ENCODE peak calls at places on chromosomes 12 and 14, in four cellular contexts. T, I, X and S are unnamed samples.
A peak's percentile ranks its signal among the peaks of the same experiment; 100 is the strongest.

GRCh38 chr12:63038361-63039100 is 103.6 kb upstream of the PPM1H start:
- DNase-seq in T (no peak), I (no peak), X (no peak), S (no peak)

GRCh38 chr12:66708704-66709443 is 30.0 kb upstream of the GRIP1 start:
- DNase-seq in T (no peak), I (no peak), X (no peak), S (no peak)

GRCh38 chr12:29547151-29547561 is 49.7 kb upstream of the OVCH1 start:
- DNase-seq in T (no peak), I (no peak), X (no peak), S (no peak)

GRCh38 chr12:120709976-120710804 is at the start of gene UNC119B:
- DNase-seq in I (peak; percentile 58), T (no peak), X (peak; percentile 75), S (no peak)

GRCh38 chr14:105292810-105293711 is 7.7 kb downstream of the BRF1 start:
- DNase-seq in I (no peak), T (no peak), X (no peak), S (no peak)

GRCh38 chr14:103014466-103015319 is 42.7 kb downstream of the CDC42BPB start:
- DNase-seq in X (peak; percentile 10), T (no peak), I (no peak), S (peak; percentile 16)

GRCh38 chr14:66069830-66070541 is 416.2 kb upstream of the CCDC196 start:
- DNase-seq in I (no peak), T (no peak), X (no peak), S (no peak)

GRCh38 chr12:19154696-19155095 is 25.2 kb downstream of the PLEKHA5 start:
- DNase-seq in I (no peak), X (no peak), T (no peak), S (no peak)

GRCh38 chr12:64010069-64010686 is 165.7 kb downstream of the SRGAP1 start:
- DNase-seq in T (peak; percentile 83), X (no peak), I (no peak), S (no peak)

GRCh38 chr14:92519246-92520101 is 5.9 kb downstream of the RIN3 start:
- DNase-seq in T (no peak), X (peak; percentile 49), I (no peak), S (no peak)

GRCh38 chr14:70045715-70046535 is 142.8 kb downstream of the SLC8A3 start:
- DNase-seq in X (peak; percentile 80), T (no peak), I (peak; percentile 86), S (no peak)

GRCh38 chr14:85175556-85175955 is 354.4 kb upstream of the FLRT2 start:
- DNase-seq in T (no peak), I (no peak), X (no peak), S (no peak)

GRCh38 chr12:57896437-57897201 is 44.7 kb upstream of the ATP23 start:
- DNase-seq in X (peak; percentile 82), I (peak; percentile 61), T (no peak), S (no peak)

GRCh38 chr14:102507026-102507860 is 2.3 kb downstream of the ANKRD9 start:
- DNase-seq in T (no peak), X (no peak), I (no peak), S (peak; percentile 67)

GRCh38 chr14:89186850-89187376 is 230.1 kb downstream of the FOXN3 start:
- DNase-seq in I (no peak), T (no peak), X (peak; percentile 83), S (no peak)

GRCh38 chr14:91732859-91733477 is 1.1 kb upstream of the CATSPERB start:
- DNase-seq in I (no peak), X (no peak), T (no peak), S (no peak)

GRCh38 chr14:100292301-100292775 is 13.9 kb downstream of the SLC25A29 start:
- DNase-seq in T (no peak), I (no peak), X (peak; percentile 30), S (no peak)

GRCh38 chr12:95701275-95701674 is 89.3 kb downstream of the NTN4 start:
- DNase-seq in I (no peak), T (no peak), X (no peak), S (no peak)

GRCh38 chr14:29865299-29865698 is 62.3 kb downstream of the PRKD1 start:
- DNase-seq in X (no peak), T (no peak), I (no peak), S (no peak)

GRCh38 chr12:81759215-81759991 is at the start of gene PPFIA2:
- DNase-seq in I (no peak), T (no peak), X (peak; percentile 45), S (no peak)

GRCh38 chr12:46977976-46978375 is 101.4 kb upstream of the PCED1B start:
- DNase-seq in T (no peak), X (no peak), I (no peak), S (no peak)

GRCh38 chr12:124940393-124941169 is 26.1 kb upstream of the UBC start:
- DNase-seq in T (no peak), X (peak; percentile 97), I (peak; percentile 89), S (peak; percentile 95)

GRCh38 chr12:11517080-11517479 is 121.7 kb upstream of the PRB2 start:
- DNase-seq in I (no peak), T (no peak), X (no peak), S (no peak)

GRCh38 chr12:107368586-107368985 is 275.2 kb upstream of the CRY1 start:
- DNase-seq in I (no peak), X (no peak), T (no peak), S (no peak)

GRCh38 chr14:30005114-30005698 is 77.6 kb upstream of the PRKD1 start:
- DNase-seq in I (no peak), T (peak; percentile 21), X (no peak), S (no peak)

GRCh38 chr12:62123721-62124203 is 136.4 kb upstream of the USP15 start:
- DNase-seq in X (no peak), T (peak; percentile 5), I (peak; percentile 31), S (no peak)

GRCh38 chr12:25320123-25321006 is 69.6 kb upstream of the KRAS start:
- DNase-seq in X (no peak), T (no peak), I (no peak), S (no peak)

DNA sequence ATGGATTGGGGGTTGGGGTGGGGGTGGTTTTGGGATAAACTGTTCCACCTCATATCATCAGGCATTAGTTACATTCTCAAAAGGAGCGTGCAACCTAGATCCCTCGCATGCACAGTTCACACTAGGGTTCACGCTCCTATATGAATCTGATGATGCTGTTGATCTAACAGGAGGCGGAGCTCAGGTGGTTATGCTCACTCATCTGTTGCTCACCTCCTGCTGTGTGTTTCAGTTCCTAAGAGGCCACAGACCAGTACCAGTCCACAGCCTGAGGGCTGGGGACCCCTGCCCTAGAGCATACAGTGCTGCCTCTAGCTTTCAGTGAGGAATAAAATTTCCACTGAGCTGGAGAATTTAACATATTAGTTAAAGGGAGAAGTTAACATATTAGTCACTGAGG is 612.6 kb upstream of the TBX3 start:
- DNase-seq in I (no peak), T (no peak), X (no peak), S (no peak)
- TF ChIP-seq CTCF in I (no peak), T (no peak), X (no peak), S (no peak)

GRCh38 chr12:4114986-4115385 is 158.6 kb upstream of the CCND2 start:
- DNase-seq in I (no peak), X (no peak), T (no peak), S (peak; percentile 23)

GRCh38 chr12:4116251-4117111 is 157.1 kb upstream of the CCND2 start:
- DNase-seq in I (no peak), X (peak; percentile 65), T (no peak), S (peak; percentile 93)

GRCh38 chr12:4118017-4118510 is 155.5 kb upstream of the CCND2 start:
- DNase-seq in T (no peak), X (peak; percentile 83), I (no peak), S (peak; percentile 30)

GRCh38 chr12:4117386-4118016 is 156.1 kb upstream of the CCND2 start:
- DNase-seq in T (no peak), I (no peak), X (no peak), S (peak; percentile 34)

DNA sequence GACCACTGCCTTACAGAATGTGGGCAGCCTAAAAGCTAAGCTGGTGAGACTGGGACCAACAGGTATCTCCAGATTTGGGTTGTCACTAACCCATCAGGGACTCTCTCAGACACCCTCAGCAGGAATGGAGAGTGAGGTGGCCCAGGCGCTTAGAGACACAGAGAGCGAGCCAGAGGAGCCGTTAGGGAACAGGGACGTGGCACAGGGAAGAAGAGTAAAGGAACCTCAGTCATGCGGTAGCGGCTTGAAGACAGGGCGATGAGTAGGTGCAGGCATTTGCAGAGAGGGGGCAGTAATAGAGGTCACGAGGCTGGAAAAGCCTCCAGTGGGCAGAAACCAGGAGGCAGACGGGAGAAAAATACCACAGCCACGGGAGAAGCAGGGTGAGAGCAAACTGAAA is 158.0 kb upstream of the CCND2 start:
- DNase-seq in T (no peak), I (no peak), X (no peak), S (peak; percentile 41)
- TF ChIP-seq CTCF in T (no peak), I (no peak), X (peak; percentile 11), S (no peak)

GRCh38 chr14:22487401-22487800 is 101.6 kb downstream of the DAD1 start:
- DNase-seq in I (no peak), T (no peak), X (no peak), S (no peak)

GRCh38 chr14:22489957-22490950 is 98.8 kb downstream of the DAD1 start:
- DNase-seq in I (no peak), X (no peak), T (no peak), S (no peak)

GRCh38 chr14:22487941-22488340 is 101.1 kb downstream of the DAD1 start:
- DNase-seq in X (no peak), I (no peak), T (no peak), S (no peak)

GRCh38 chr14:22488522-22489246 is 100.3 kb downstream of the DAD1 start:
- DNase-seq in X (no peak), I (no peak), T (no peak), S (no peak)

DNA sequence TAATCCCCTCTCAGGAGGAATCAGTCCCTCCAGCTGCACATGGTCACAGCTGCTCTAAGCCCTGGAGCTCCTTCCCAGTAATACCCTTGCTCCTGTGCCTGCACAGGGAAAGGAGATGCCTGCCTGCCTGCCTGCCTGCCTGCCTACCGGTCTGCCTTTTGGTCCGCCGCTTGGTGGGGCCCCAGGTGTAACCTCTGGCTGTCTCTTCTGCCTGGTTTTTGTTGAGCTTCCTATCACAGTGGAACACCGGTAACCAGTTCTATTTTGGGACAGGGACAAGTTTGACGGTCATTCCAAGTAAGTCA is 99.8 kb downstream of the DAD1 start:
- DNase-seq in I (no peak), X (peak; percentile 62), T (no peak), S (no peak)
- TF ChIP-seq CTCF in I (no peak), X (no peak), T (no peak), S (no peak)

DNA sequence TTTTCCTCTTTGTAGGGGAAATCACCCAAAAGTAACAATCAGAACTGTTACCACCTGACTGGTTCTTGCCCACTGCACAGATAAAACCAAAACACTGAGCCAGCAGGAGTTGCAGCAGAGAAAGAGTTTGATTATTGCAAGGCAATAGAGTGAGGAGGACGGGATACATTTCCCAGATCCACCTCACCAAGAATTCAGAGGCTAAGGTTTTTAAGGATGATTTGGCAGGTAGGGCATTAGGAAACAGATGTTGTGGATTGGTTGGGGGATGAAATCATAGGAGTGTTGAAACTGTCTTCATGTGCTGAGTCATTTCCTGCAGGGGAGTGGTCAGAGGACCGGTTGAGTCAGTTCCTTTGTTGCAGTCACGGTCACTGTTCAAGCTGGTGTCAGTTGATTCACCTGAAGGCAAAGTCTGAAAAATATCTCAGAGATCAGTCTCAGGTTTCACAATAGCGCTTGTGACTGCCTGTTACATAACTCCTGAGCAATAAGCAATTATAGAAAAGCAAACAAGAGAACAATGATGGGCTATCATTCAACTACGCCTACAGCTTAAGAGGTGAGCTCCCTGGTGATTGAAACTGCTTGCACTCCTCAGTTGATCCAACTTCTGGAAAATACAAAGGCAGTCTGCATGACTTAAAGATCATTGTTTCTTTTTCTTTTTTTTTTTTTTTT is 20.3 kb upstream of the AMN1 start:
- DNase-seq in I (peak; percentile 87), T (peak; percentile 98), X (peak; percentile 91), S (peak; percentile 93)
- TF ChIP-seq CTCF in I (no peak), T (no peak), X (no peak), S (no peak)